ENCODE peak calls at places on chromosomes 3 and 15, in ten cellular contexts. One of them, this sample, is unnamed.

GRCh38 chr15:26771917-26772587 is 814 bp downstream of the GABRB3 start:
- DNase-seq in AG09319: no peak
- DNase-seq in MCF 10A: no peak
- DNase-seq in AG09309: no peak
- DNase-seq in heart left ventricle: no peak
- DNase-seq in left lung: peak
- DNase-seq in mammary epithelial cell: no peak
- DNase-seq in CD8-positive, alpha-beta T cell: no peak
- DNase-seq in GM20000: no peak
- DNase-seq in breast epithelium: no peak
- DNase-seq in this sample: peak

GRCh38 chr3:113697192-113698090 is 999 bp upstream of the USF3 start:
- DNase-seq in AG09319: no peak
- DNase-seq in MCF 10A: peak
- DNase-seq in AG09309: no peak
- DNase-seq in heart left ventricle: no peak
- DNase-seq in left lung: no peak
- DNase-seq in mammary epithelial cell: peak
- DNase-seq in CD8-positive, alpha-beta T cell: peak
- DNase-seq in GM20000: peak
- DNase-seq in breast epithelium: peak
- DNase-seq in this sample: peak

GRCh38 chr3:25454411-25454927 is 26.4 kb downstream of the RARB start:
- DNase-seq in AG09319: no peak
- DNase-seq in MCF 10A: no peak
- DNase-seq in AG09309: peak
- DNase-seq in heart left ventricle: peak
- DNase-seq in left lung: no peak
- DNase-seq in mammary epithelial cell: peak
- DNase-seq in CD8-positive, alpha-beta T cell: no peak
- DNase-seq in GM20000: no peak
- DNase-seq in breast epithelium: no peak
- DNase-seq in this sample: no peak

GRCh38 chr15:78079296-78080087 is 2.0 kb upstream of the TBC1D2B start:
- DNase-seq in AG09319: no peak
- DNase-seq in MCF 10A: no peak
- DNase-seq in AG09309: no peak
- DNase-seq in heart left ventricle: no peak
- DNase-seq in left lung: no peak
- DNase-seq in mammary epithelial cell: no peak
- DNase-seq in CD8-positive, alpha-beta T cell: no peak
- DNase-seq in GM20000: no peak
- DNase-seq in breast epithelium: no peak
- DNase-seq in this sample: no peak

GRCh38 chr3:84960581-84960980 is 1.8 kb downstream of the CADM2 start:
- DNase-seq in AG09319: no peak
- DNase-seq in MCF 10A: no peak
- DNase-seq in AG09309: no peak
- DNase-seq in heart left ventricle: no peak
- DNase-seq in left lung: no peak
- DNase-seq in mammary epithelial cell: no peak
- DNase-seq in CD8-positive, alpha-beta T cell: no peak
- DNase-seq in GM20000: no peak
- DNase-seq in breast epithelium: no peak
- DNase-seq in this sample: no peak

GRCh38 chr3:49716691-49717538 is 2.6 kb downstream of the AMIGO3 start:
- DNase-seq in AG09319: no peak
- DNase-seq in MCF 10A: no peak
- DNase-seq in AG09309: no peak
- DNase-seq in heart left ventricle: no peak
- DNase-seq in left lung: peak
- DNase-seq in mammary epithelial cell: no peak
- DNase-seq in CD8-positive, alpha-beta T cell: no peak
- DNase-seq in GM20000: no peak
- DNase-seq in breast epithelium: no peak
- DNase-seq in this sample: no peak

GRCh38 chr3:123869165-123869564 is 15.0 kb downstream of the MYLK start:
- DNase-seq in AG09319: no peak
- DNase-seq in MCF 10A: peak
- DNase-seq in AG09309: no peak
- DNase-seq in heart left ventricle: no peak
- DNase-seq in left lung: no peak
- DNase-seq in mammary epithelial cell: peak
- DNase-seq in CD8-positive, alpha-beta T cell: no peak
- DNase-seq in GM20000: no peak
- DNase-seq in breast epithelium: no peak
- DNase-seq in this sample: no peak

GRCh38 chr3:14949126-14949525 is 1.7 kb downstream of the NR2C2 start:
- DNase-seq in AG09319: no peak
- DNase-seq in MCF 10A: peak
- DNase-seq in AG09309: no peak
- DNase-seq in heart left ventricle: no peak
- DNase-seq in left lung: no peak
- DNase-seq in mammary epithelial cell: no peak
- DNase-seq in CD8-positive, alpha-beta T cell: no peak
- DNase-seq in GM20000: no peak
- DNase-seq in breast epithelium: no peak
- DNase-seq in this sample: no peak

GRCh38 chr3:152331018-152331541 is 62.4 kb downstream of the MBNL1 start:
- DNase-seq in AG09319: no peak
- DNase-seq in MCF 10A: peak
- DNase-seq in AG09309: peak
- DNase-seq in heart left ventricle: peak
- DNase-seq in left lung: no peak
- DNase-seq in mammary epithelial cell: peak
- DNase-seq in CD8-positive, alpha-beta T cell: no peak
- DNase-seq in GM20000: no peak
- DNase-seq in breast epithelium: no peak
- DNase-seq in this sample: no peak

GRCh38 chr3:47645551-47645950 is 66.9 kb upstream of the CSPG5 start:
- DNase-seq in AG09319: no peak
- DNase-seq in MCF 10A: no peak
- DNase-seq in AG09309: no peak
- DNase-seq in heart left ventricle: no peak
- DNase-seq in left lung: no peak
- DNase-seq in mammary epithelial cell: no peak
- DNase-seq in CD8-positive, alpha-beta T cell: no peak
- DNase-seq in GM20000: no peak
- DNase-seq in breast epithelium: no peak
- DNase-seq in this sample: no peak

GRCh38 chr15:90576711-90577389 is 47.1 kb downstream of the CRTC3 start:
- DNase-seq in AG09319: no peak
- DNase-seq in MCF 10A: no peak
- DNase-seq in AG09309: no peak
- DNase-seq in heart left ventricle: no peak
- DNase-seq in left lung: no peak
- DNase-seq in mammary epithelial cell: no peak
- DNase-seq in CD8-positive, alpha-beta T cell: no peak
- DNase-seq in GM20000: no peak
- DNase-seq in breast epithelium: no peak
- DNase-seq in this sample: no peak

GRCh38 chr3:42600958-42601675 is 631 bp downstream of the NKTR start:
- DNase-seq in AG09319: no peak
- DNase-seq in MCF 10A: peak
- DNase-seq in AG09309: peak
- DNase-seq in heart left ventricle: peak
- DNase-seq in left lung: no peak
- DNase-seq in mammary epithelial cell: peak
- DNase-seq in CD8-positive, alpha-beta T cell: no peak
- DNase-seq in GM20000: no peak
- DNase-seq in breast epithelium: peak
- DNase-seq in this sample: peak

GRCh38 chr3:104458657-104459056 is 908.1 kb upstream of the ALCAM start:
- DNase-seq in AG09319: no peak
- DNase-seq in MCF 10A: no peak
- DNase-seq in AG09309: no peak
- DNase-seq in heart left ventricle: no peak
- DNase-seq in left lung: no peak
- DNase-seq in mammary epithelial cell: no peak
- DNase-seq in CD8-positive, alpha-beta T cell: no peak
- DNase-seq in GM20000: no peak
- DNase-seq in breast epithelium: no peak
- DNase-seq in this sample: no peak

GRCh38 chr3:104461431-104461830 is 905.3 kb upstream of the ALCAM start:
- DNase-seq in AG09319: no peak
- DNase-seq in MCF 10A: no peak
- DNase-seq in AG09309: no peak
- DNase-seq in heart left ventricle: no peak
- DNase-seq in left lung: no peak
- DNase-seq in mammary epithelial cell: no peak
- DNase-seq in CD8-positive, alpha-beta T cell: no peak
- DNase-seq in GM20000: no peak
- DNase-seq in breast epithelium: no peak
- DNase-seq in this sample: no peak

DNA sequence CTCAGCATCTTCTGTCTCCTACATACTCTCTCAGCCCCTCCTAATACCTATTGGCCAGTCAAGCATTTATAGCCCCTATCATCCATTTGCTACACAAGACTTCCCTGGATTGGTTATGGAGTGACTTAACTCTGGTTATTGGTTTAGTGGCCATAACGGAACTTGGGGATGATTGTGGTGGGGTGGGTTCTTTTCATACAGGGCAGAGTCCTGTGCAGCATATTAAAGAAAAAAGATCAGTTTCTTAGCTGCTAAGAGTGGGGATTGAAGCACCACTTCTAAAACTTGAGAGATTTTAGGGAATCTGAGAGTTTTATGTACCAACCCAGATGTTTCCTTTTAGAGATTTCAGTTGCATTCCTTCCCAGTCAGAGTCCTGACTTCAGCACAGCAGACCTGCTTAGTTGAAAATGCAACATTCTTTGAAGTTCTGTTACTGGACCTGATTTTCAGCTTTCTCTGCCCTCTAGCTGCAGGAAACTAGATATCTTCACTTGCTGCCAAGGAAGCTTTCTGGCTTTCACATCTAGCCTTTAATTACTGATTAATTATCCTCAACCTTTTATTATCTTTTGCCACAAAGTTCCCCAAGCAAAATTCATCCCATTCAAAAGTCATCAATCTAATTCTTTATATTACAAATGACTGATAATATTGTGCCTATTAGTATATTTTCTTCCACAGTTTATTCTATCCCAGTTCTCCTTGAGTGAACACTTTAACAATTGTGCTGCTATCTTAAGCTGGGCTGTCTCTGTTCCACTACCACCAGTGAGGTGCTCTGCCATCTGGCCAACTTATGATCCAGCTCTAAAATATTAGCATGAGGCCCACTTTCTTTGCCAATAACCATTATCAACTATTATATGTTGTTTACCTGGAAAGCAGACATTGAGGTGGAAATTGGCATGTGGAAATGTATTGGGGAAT is 906.0 kb upstream of the ALCAM start:
- DNase-seq in AG09319: peak
- DNase-seq in MCF 10A: peak
- DNase-seq in AG09309: peak
- DNase-seq in heart left ventricle: no peak
- DNase-seq in left lung: no peak
- DNase-seq in mammary epithelial cell: peak
- DNase-seq in CD8-positive, alpha-beta T cell: no peak
- DNase-seq in GM20000: no peak
- DNase-seq in breast epithelium: no peak
- DNase-seq in this sample: no peak
- TF ChIP-seq CTCF in AG09319: peak
- TF ChIP-seq CTCF in MCF 10A: peak
- TF ChIP-seq CTCF in AG09309: peak
- TF ChIP-seq CTCF in heart left ventricle: no peak
- TF ChIP-seq CTCF in left lung: no peak
- TF ChIP-seq CTCF in mammary epithelial cell: peak
- TF ChIP-seq CTCF in CD8-positive, alpha-beta T cell: no peak
- TF ChIP-seq CTCF in GM20000: no peak
- TF ChIP-seq CTCF in breast epithelium: peak
- TF ChIP-seq CTCF in this sample: peak

GRCh38 chr15:71735013-71735757 is 75.2 kb upstream of the NR2E3 start:
- DNase-seq in AG09319: no peak
- DNase-seq in MCF 10A: no peak
- DNase-seq in AG09309: no peak
- DNase-seq in heart left ventricle: no peak
- DNase-seq in left lung: no peak
- DNase-seq in mammary epithelial cell: no peak
- DNase-seq in CD8-positive, alpha-beta T cell: no peak
- DNase-seq in GM20000: no peak
- DNase-seq in breast epithelium: no peak
- DNase-seq in this sample: no peak
- TF ChIP-seq CTCF in AG09319: no peak
- TF ChIP-seq CTCF in MCF 10A: no peak
- TF ChIP-seq CTCF in AG09309: no peak
- TF ChIP-seq CTCF in heart left ventricle: no peak
- TF ChIP-seq CTCF in left lung: no peak
- TF ChIP-seq CTCF in mammary epithelial cell: no peak
- TF ChIP-seq CTCF in CD8-positive, alpha-beta T cell: no peak
- TF ChIP-seq CTCF in GM20000: no peak
- TF ChIP-seq CTCF in breast epithelium: no peak
- TF ChIP-seq CTCF in this sample: no peak

GRCh38 chr3:70119892-70120291 is 120.4 kb downstream of the SAMMSON start:
- DNase-seq in AG09319: no peak
- DNase-seq in MCF 10A: no peak
- DNase-seq in AG09309: no peak
- DNase-seq in heart left ventricle: no peak
- DNase-seq in left lung: no peak
- DNase-seq in mammary epithelial cell: no peak
- DNase-seq in CD8-positive, alpha-beta T cell: no peak
- DNase-seq in GM20000: no peak
- DNase-seq in breast epithelium: no peak
- DNase-seq in this sample: no peak

DNA sequence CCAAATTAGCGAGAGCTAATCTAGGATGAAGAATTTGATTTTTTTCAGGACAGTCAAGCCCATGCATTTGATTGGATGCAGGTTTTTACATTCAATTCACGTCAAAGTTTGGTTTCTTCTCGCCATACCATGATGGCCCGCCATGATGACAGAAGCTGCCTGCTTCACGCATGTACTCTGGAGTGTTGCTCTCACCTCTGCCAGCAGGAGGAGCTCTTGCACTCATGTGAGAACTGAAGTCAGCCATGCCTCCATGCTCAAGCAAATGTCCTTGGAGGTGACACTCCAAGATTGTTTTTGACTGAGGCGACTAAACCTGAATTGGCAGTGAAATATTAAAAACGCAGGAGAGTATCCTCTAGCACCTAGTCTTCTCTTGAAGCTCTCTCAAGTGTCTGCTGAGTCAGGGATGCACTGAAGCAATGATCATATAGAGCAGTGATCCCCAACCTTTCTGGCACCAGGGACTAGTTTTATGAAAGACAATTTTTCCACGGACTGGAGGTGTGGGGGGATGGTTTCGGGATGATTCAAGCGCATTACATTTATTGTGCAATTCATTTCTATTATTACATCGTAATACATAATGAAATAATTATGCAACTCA is 120.9 kb downstream of the SAMMSON start:
- DNase-seq in AG09319: no peak
- DNase-seq in MCF 10A: peak
- DNase-seq in AG09309: peak
- DNase-seq in heart left ventricle: peak
- DNase-seq in left lung: no peak
- DNase-seq in mammary epithelial cell: peak
- DNase-seq in CD8-positive, alpha-beta T cell: peak
- DNase-seq in GM20000: peak
- DNase-seq in breast epithelium: no peak
- DNase-seq in this sample: peak
- TF ChIP-seq CTCF in AG09319: peak
- TF ChIP-seq CTCF in MCF 10A: peak
- TF ChIP-seq CTCF in AG09309: peak
- TF ChIP-seq CTCF in heart left ventricle: peak
- TF ChIP-seq CTCF in left lung: peak
- TF ChIP-seq CTCF in mammary epithelial cell: peak
- TF ChIP-seq CTCF in CD8-positive, alpha-beta T cell: no peak
- TF ChIP-seq CTCF in GM20000: peak
- TF ChIP-seq CTCF in breast epithelium: peak
- TF ChIP-seq CTCF in this sample: peak

GRCh38 chr15:64653757-64654156 is 121.6 kb downstream of the RBPMS2 start:
- DNase-seq in AG09319: no peak
- DNase-seq in MCF 10A: peak
- DNase-seq in AG09309: no peak
- DNase-seq in heart left ventricle: no peak
- DNase-seq in left lung: no peak
- DNase-seq in mammary epithelial cell: no peak
- DNase-seq in CD8-positive, alpha-beta T cell: no peak
- DNase-seq in GM20000: no peak
- DNase-seq in breast epithelium: no peak
- DNase-seq in this sample: no peak
- TF ChIP-seq CTCF in AG09319: peak
- TF ChIP-seq CTCF in MCF 10A: peak
- TF ChIP-seq CTCF in AG09309: peak
- TF ChIP-seq CTCF in heart left ventricle: peak
- TF ChIP-seq CTCF in left lung: peak
- TF ChIP-seq CTCF in mammary epithelial cell: no peak
- TF ChIP-seq CTCF in CD8-positive, alpha-beta T cell: peak
- TF ChIP-seq CTCF in GM20000: no peak
- TF ChIP-seq CTCF in breast epithelium: no peak
- TF ChIP-seq CTCF in this sample: no peak

This sample was measured in GM13976.